ENCODE peak calls at places on chromosome 22, in four cellular contexts. One of them, this sample, is unnamed.

GRCh38 chr22:49156662-49157285 is 670.9 kb downstream of the BRD1 start:
- DNase-seq in COR-L47: peak
- DNase-seq in colonic mucosa: peak
- DNase-seq in NCI-H1092 treated with DMSO at 0.1 percent for 48 hours: peak
- DNase-seq in this sample: peak

GRCh38 chr22:33126881-33127280 is 68.7 kb upstream of the SYN3 start:
- DNase-seq in NCI-H1092 treated with DMSO at 0.1 percent for 48 hours: peak
- DNase-seq in COR-L47: no peak
- DNase-seq in colonic mucosa: no peak
- DNase-seq in this sample: peak

GRCh38 chr22:27377901-27378300 is 423.7 kb downstream of the MN1 start:
- DNase-seq in COR-L47: peak
- DNase-seq in NCI-H1092 treated with DMSO at 0.1 percent for 48 hours: peak
- DNase-seq in colonic mucosa: peak
- DNase-seq in this sample: no peak

GRCh38 chr22:25563757-25564319 is 637 bp upstream of the GRK3 start:
- DNase-seq in colonic mucosa: peak
- DNase-seq in NCI-H1092 treated with DMSO at 0.1 percent for 48 hours: peak
- DNase-seq in COR-L47: no peak
- DNase-seq in this sample: peak

GRCh38 chr22:20957118-20957690 is 9.9 kb upstream of the AIFM3 start:
- DNase-seq in NCI-H1092 treated with DMSO at 0.1 percent for 48 hours: no peak
- DNase-seq in colonic mucosa: no peak
- DNase-seq in COR-L47: no peak
- DNase-seq in this sample: no peak

GRCh38 chr22:27115816-27116256 is 458.4 kb downstream of the MIAT start:
- DNase-seq in colonic mucosa: peak
- DNase-seq in COR-L47: no peak
- DNase-seq in NCI-H1092 treated with DMSO at 0.1 percent for 48 hours: no peak
- DNase-seq in this sample: no peak

GRCh38 chr22:20000246-20001081 is 16.2 kb downstream of the ARVCF start:
- DNase-seq in NCI-H1092 treated with DMSO at 0.1 percent for 48 hours: no peak
- DNase-seq in COR-L47: no peak
- DNase-seq in colonic mucosa: no peak
- DNase-seq in this sample: no peak

GRCh38 chr22:46457502-46458488 is 79.6 kb downstream of the CELSR1 start:
- DNase-seq in colonic mucosa: no peak
- DNase-seq in NCI-H1092 treated with DMSO at 0.1 percent for 48 hours: no peak
- DNase-seq in COR-L47: no peak
- DNase-seq in this sample: no peak

GRCh38 chr22:40040927-40041326 is 46.2 kb downstream of the FAM83F start:
- DNase-seq in colonic mucosa: no peak
- DNase-seq in COR-L47: peak
- DNase-seq in NCI-H1092 treated with DMSO at 0.1 percent for 48 hours: peak
- DNase-seq in this sample: no peak

GRCh38 chr22:29793396-29793795 is 26.2 kb downstream of the UQCR10 start:
- DNase-seq in NCI-H1092 treated with DMSO at 0.1 percent for 48 hours: no peak
- DNase-seq in COR-L47: no peak
- DNase-seq in colonic mucosa: no peak
- DNase-seq in this sample: no peak

GRCh38 chr22:19325296-19325950 is 33.9 kb upstream of the CLTCL1 start:
- DNase-seq in COR-L47: no peak
- DNase-seq in colonic mucosa: no peak
- DNase-seq in NCI-H1092 treated with DMSO at 0.1 percent for 48 hours: no peak
- DNase-seq in this sample: no peak

GRCh38 chr22:37082251-37082650 is 27.3 kb downstream of the TMPRSS6 start:
- DNase-seq in colonic mucosa: no peak
- DNase-seq in COR-L47: no peak
- DNase-seq in NCI-H1092 treated with DMSO at 0.1 percent for 48 hours: no peak
- DNase-seq in this sample: no peak